ENCODE peak calls at places on chromosomes 6 and 20, in four cellular contexts. F is IMR-90, L is H1, M is K562. V is an unnamed sample. For H3K4me1, the result is how much of the 10 kb centered on the place peaks cover.

GRCh38 chr6:25027221-25027916 is 91.6 kb upstream of the RIPOR2 start:
- DNase-seq in F (no peak), L (no peak), M (peak), V (peak)

GRCh38 chr6:66183982-66184555 is 477.0 kb upstream of the EYS start:
- DNase-seq in F (peak), M (no peak), L (no peak), V (no peak)

GRCh38 chr20:37911838-37912273 is 8.9 kb downstream of the VSTM2L start:
- DNase-seq in L (peak), F (peak), M (peak), V (no peak)

GRCh38 chr6:31086788-31087440 is 25.5 kb downstream of the C6orf15 start:
- DNase-seq in F (peak), L (no peak), M (peak), V (no peak)

GRCh38 chr6:154766993-154767392 is 33.8 kb downstream of the SCAF8 start:
- DNase-seq in M (no peak), F (peak), L (no peak), V (no peak)

GRCh38 chr6:54009052-54009654 is 102.1 kb upstream of the MLIP start:
- DNase-seq in F (no peak), L (no peak), M (no peak), V (no peak)

GRCh38 chr6:149190228-149190831 is 127.2 kb upstream of the TAB2 start:
- DNase-seq in M (no peak), L (peak), F (peak), V (no peak)

GRCh38 chr6:32086661-32087573 is 22.2 kb downstream of the TNXB start:
- DNase-seq in L (peak), F (peak), M (no peak), V (peak)

GRCh38 chr20:57568088-57568896 is 7.4 kb downstream of the PCK1 start:
- DNase-seq in M (no peak), F (no peak), L (no peak), V (no peak)

GRCh38 chr20:53517146-53517545 is 76.5 kb downstream of the ZNF217 start:
- DNase-seq in L (no peak), F (peak), M (no peak), V (no peak)

GRCh38 chr6:41039060-41039998 is at the start of gene UNC5CL:
- DNase-seq in F (no peak), L (peak), M (peak), V (no peak)

GRCh38 chr6:130183271-130184222 is 39.2 kb downstream of the SAMD3 start:
- DNase-seq in F (no peak), M (no peak), L (no peak), V (no peak)

GRCh38 chr6:39496951-39497350 is 174.4 kb upstream of the KCNK16 start:
- DNase-seq in M (no peak), F (no peak), L (no peak), V (no peak)

GRCh38 chr20:45813489-45813888 is 1.0 kb downstream of the UBE2C start:
- DNase-seq in M (no peak), L (no peak), F (no peak), V (no peak)

GRCh38 chr6:158817298-158818007 is 1.7 kb downstream of the EZR start:
- DNase-seq in L (no peak), M (peak), F (peak), V (no peak)

GRCh38 chr20:34983995-34984735 is 28.5 kb downstream of the MYH7B start:
- DNase-seq in F (no peak), M (no peak), L (peak), V (no peak)

GRCh38 chr6:94071835-94072234 is 652.5 kb upstream of the EPHA7 start:
- DNase-seq in L (no peak), F (no peak), M (no peak), V (no peak)

GRCh38 chr6:67640462-67640861 is 994.6 kb upstream of the ADGRB3 start:
- DNase-seq in M (no peak), F (peak), L (no peak), V (no peak)

GRCh38 chr6:168515376-168515775 is 74.4 kb downstream of the SMOC2 start:
- DNase-seq in F (no peak), M (no peak), L (no peak), V (no peak)

GRCh38 chr6:41636803-41637178 is 1.5 kb upstream of the MDFI start:
- DNase-seq in F (no peak), L (peak), M (no peak), V (no peak)

GRCh38 chr20:52082612-52083011 is 109.0 kb downstream of the ZFP64 start:
- DNase-seq in M (no peak), F (no peak), L (no peak), V (no peak)

GRCh38 chr20:32524871-32525501 is 60.1 kb downstream of the NOL4L start:
- DNase-seq in L (no peak), M (no peak), F (no peak), V (no peak)

GRCh38 chr6:1763411-1763810 is 153.7 kb downstream of the FOXC1 start:
- DNase-seq in M (no peak), L (no peak), F (no peak), V (no peak)
- H3K4me1 ChIP-seq in M (under half), L (under half), F (under half), V (under half)

GRCh38 chr20:63591147-63591533 is 17.1 kb upstream of the HELZ2 start:
- DNase-seq in F (no peak), L (no peak), M (no peak), V (no peak)

GRCh38 chr20:63594043-63594561 is 20.1 kb upstream of the HELZ2 start:
- DNase-seq in M (no peak), F (peak), L (no peak), V (no peak)

GRCh38 chr20:63590218-63591146 is 16.4 kb upstream of the HELZ2 start:
- DNase-seq in M (no peak), L (no peak), F (no peak), V (no peak)

GRCh38 chr20:63591786-63592355 is 17.8 kb upstream of the HELZ2 start:
- DNase-seq in M (no peak), F (no peak), L (no peak), V (no peak)

GRCh38 chr20:63592661-63593060 is 18.6 kb upstream of the HELZ2 start:
- DNase-seq in F (no peak), M (no peak), L (no peak), V (no peak)
- TF ChIP-seq CHD1 in F (no peak), M (no peak), L (no peak), V (no peak)

GRCh38 chr6:134060491-134061106 is 8.2 kb upstream of the SLC2A12 start:
- DNase-seq in F (peak), L (no peak), M (no peak), V (no peak)

GRCh38 chr6:134056046-134056445 is 3.6 kb upstream of the SLC2A12 start:
- DNase-seq in M (no peak), L (no peak), F (no peak), V (no peak)

GRCh38 chr6:134061440-134061839 is 9.0 kb upstream of the SLC2A12 start:
- DNase-seq in F (no peak), M (no peak), L (no peak), V (no peak)

GRCh38 chr6:134058622-134059366 is 6.4 kb upstream of the SLC2A12 start:
- DNase-seq in L (no peak), M (no peak), F (peak), V (no peak)

DNA sequence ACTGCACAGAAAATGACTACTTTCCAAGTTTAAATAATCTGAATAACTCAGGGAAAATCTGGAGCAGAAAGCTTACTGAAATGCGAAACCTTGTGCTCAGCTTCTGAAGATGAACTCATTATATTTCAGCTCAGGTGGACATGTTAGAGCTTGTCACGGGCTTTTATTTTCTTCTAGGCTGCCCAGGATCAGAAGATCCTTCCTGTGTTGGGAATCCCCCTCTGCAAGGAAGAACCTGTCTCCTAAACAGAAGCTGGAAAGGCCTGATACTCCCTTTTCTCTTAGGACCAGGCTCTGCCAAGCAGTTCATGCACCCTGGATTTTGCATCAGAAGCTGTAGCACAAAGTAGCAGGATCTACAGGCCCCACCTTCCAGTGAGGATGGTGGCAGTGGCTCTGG is 5.1 kb upstream of the SLC2A12 start:
- DNase-seq in F (no peak), M (no peak), L (no peak), V (no peak)
- H3K4me1 ChIP-seq in F (under half), M (under half), L (under half), V (under half)

GRCh38 chr20:14860410-14860814 is 523.0 kb upstream of the FLRT3 start:
- DNase-seq in L (peak), M (no peak), F (no peak), V (no peak)
- TF ChIP-seq CHD1 in L (no peak), M (no peak), F (no peak), V (no peak)

DNA sequence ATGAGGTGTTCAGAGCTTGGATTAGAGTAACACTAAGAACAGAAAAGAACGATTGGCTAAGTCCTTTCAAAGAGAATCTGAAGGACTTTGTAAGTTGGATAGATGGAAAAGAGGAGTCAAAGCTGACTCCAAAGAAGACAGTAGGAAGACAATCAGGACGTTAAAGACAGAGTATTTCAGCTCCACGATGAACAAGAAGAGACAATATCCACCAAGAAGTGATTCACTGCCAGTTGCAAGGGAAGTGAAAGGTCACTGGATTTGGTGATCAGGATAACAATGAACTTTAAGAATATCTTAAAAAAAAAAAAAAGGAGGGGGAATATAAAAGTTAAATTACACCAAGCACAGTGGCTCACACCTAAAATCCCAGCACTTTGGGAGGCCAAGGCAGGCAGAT is 17.9 kb downstream of the REPS1 start:
- DNase-seq in F (no peak), M (no peak), L (no peak), V (no peak)
- H3K4me1 ChIP-seq in F (under half), M (under half), L (under half), V (under half)

GRCh38 chr6:23994013-23994412 is 132.0 kb upstream of the NRSN1 start:
- DNase-seq in M (no peak), F (no peak), L (no peak), V (no peak)

GRCh38 chr6:23985015-23985414 is 141.0 kb upstream of the NRSN1 start:
- DNase-seq in M (no peak), F (no peak), L (no peak), V (no peak)

DNA sequence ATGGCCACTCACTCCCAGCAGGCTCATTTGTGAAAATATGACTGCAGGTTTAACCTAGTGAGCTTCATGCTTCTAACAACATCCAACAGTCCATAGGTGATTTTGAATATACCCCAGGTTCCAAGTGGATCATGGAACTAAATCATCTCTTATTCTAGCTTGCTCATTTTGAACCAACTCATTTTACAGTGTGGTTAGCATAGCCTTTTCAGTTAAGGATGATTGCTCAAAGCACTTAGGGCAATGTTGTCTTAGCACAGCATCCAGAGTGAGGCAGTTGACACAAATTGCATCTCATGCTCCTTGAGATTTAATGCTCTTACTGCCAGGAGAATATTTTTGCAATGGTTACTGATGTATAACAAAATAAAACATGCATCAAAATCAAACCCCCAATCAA is 135.9 kb upstream of the NRSN1 start:
- DNase-seq in F (no peak), M (no peak), L (no peak), V (no peak)
- TF ChIP-seq CHD1 in F (no peak), M (no peak), L (no peak), V (no peak)

DNA sequence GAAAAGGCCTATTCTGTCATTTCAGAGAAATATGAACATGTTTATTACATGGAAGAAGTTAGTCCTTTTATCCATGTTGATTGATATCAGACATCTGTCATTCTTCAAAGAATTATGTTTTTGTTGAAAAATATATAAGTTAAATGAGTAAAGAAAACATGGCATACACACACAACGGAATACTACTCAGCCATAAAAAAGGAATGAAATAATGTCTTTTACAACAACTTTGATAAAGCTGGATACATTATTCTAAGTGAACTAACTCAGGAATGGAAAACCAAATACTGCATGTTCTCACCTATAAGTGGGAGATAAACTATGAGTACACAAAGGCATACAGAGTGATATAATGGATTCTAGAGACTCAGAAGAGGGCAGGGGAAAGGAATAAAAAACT is 9.3 kb downstream of the FKBP5 start:
- DNase-seq in M (no peak), F (no peak), L (no peak), V (no peak)
- H3K4me1 ChIP-seq in M (under half), F (under half), L (under half), V (under half)

DNA sequence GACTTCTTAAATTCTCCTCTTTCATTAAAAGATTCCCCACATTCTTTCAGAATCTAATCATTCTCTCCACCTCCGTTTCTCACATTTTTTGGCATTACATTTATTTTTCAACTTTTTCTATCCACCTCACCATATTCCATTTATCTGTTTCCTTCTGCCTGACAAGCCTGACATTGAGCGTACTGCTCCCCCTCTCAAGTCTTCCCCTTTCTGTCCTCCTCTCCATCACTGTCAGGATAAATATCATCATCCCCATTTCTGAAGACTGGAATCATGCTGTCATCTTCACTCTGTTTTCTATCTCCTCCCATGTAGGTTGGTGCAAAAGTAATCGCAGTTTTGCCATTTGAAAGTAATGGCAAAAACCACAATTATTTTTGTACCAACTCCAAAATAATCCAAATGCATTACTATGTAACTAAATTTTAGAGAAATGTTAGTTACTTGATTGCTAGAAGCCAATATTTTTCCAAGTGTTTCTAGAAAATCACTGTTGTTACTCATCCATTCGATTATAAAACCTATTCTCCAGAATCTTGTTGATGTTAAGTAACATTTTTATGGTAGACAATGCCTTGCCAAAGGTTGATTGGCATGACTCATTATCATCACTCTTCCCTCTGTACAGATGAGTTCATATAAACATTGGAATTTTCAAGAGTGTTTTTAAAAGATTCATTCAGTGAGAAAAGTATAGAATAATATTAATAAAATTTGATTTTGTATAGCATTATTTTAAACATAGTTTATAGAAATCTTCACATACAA is 292.3 kb upstream of the RNF217 start:
- DNase-seq in F (no peak), L (no peak), M (no peak), V (no peak)
- TF ChIP-seq CHD1 in F (no peak), L (no peak), M (no peak), V (no peak)

V was measured in GM12878.